ENCODE peak calls at places on chromosomes 4 and X, in four cellular contexts. O is SK-N-SH, N is A549, C is HepG2. W is an unnamed sample. For H3K4me1, the result is how much of the 10 kb centered on the place peaks cover.

GRCh38 chrX:106178826-106179225 is 10.7 kb downstream of the PWWP3B start:
- DNase-seq in O (no peak), N (no peak), C (no peak), W (no peak)

GRCh38 chr4:105022811-105023667 is 123.6 kb upstream of the TET2 start:
- DNase-seq in O (no peak), N (no peak), C (no peak), W (no peak)

GRCh38 chr4:85703098-85703497 is 228.1 kb downstream of the ARHGAP24 start:
- DNase-seq in O (no peak), N (no peak), C (no peak), W (no peak)

GRCh38 chr4:188623314-188623854 is 484.1 kb downstream of the TRIML1 start:
- DNase-seq in O (no peak), N (no peak), C (no peak), W (no peak)

GRCh38 chrX:137215467-137215866 is 181.7 kb upstream of the GPR101 start:
- DNase-seq in O (no peak), N (no peak), C (no peak), W (no peak)

GRCh38 chr4:159267023-159267939 is 164.4 kb downstream of the RAPGEF2 start:
- DNase-seq in O (peak), N (no peak), C (no peak), W (no peak)

GRCh38 chrX:153818571-153819397 is 11.6 kb downstream of the PDZD4 start:
- DNase-seq in O (peak), N (no peak), C (no peak), W (no peak)

GRCh38 chrX:103877571-103877970 is 45.5 kb upstream of the RAB9B start:
- DNase-seq in O (no peak), N (no peak), C (no peak), W (no peak)

GRCh38 chr4:54912155-54912554 is 213.2 kb downstream of the KDR start:
- DNase-seq in O (no peak), N (no peak), C (no peak), W (no peak)

GRCh38 chrX:53116101-53116500 is 22.2 kb downstream of the KANTR start:
- DNase-seq in O (no peak), N (no peak), C (no peak), W (no peak)

GRCh38 chrX:150643271-150643670 is 49.9 kb upstream of the MTMR1 start:
- DNase-seq in O (no peak), N (no peak), C (no peak), W (no peak)

GRCh38 chr4:145731026-145731425 is 51.1 kb downstream of the C4orf51 start:
- DNase-seq in O (no peak), N (peak), C (peak), W (no peak)

GRCh38 chr4:63505714-63506460 is 903.4 kb downstream of the TECRL start:
- DNase-seq in O (no peak), N (no peak), C (no peak), W (no peak)

GRCh38 chrX:17876135-17876534 is 15.0 kb upstream of the RAI2 start:
- DNase-seq in O (no peak), N (no peak), C (no peak), W (no peak)

GRCh38 chr4:6768539-6768905 is 14.0 kb upstream of the KIAA0232 start:
- DNase-seq in O (no peak), N (no peak), C (no peak), W (no peak)

GRCh38 chr4:178293601-178294000 is 851.4 kb upstream of the AGA start:
- DNase-seq in O (no peak), N (no peak), C (no peak), W (no peak)

GRCh38 chr4:68905598-68906237 is 45.9 kb downstream of the UGT2A3 start:
- DNase-seq in O (no peak), N (no peak), C (no peak), W (no peak)

GRCh38 chr4:136650541-136651277 is 881.6 kb downstream of the PCDH18 start:
- DNase-seq in O (no peak), N (peak), C (peak), W (peak)

GRCh38 chr4:105715692-105716278 is 7.2 kb downstream of the GSTCD start:
- DNase-seq in O (peak), N (peak), C (peak), W (no peak)

GRCh38 chr4:174789666-174790065 is 39.4 kb downstream of the GLRA3 start:
- DNase-seq in O (no peak), N (peak), C (no peak), W (no peak)

GRCh38 chrX:519741-520140 is 110.8 kb upstream of the SHOX start:
- DNase-seq in O (no peak), N (no peak), C (peak), W (no peak)

GRCh38 chr4:170025523-170026252 is 507 bp downstream of the MFAP3L start:
- DNase-seq in O (peak), N (peak), C (no peak), W (no peak)

GRCh38 chr4:84792366-84793301 is 173.9 kb downstream of the WDFY3 start:
- DNase-seq in O (peak), N (no peak), C (no peak), W (no peak)

GRCh38 chr4:140448830-140449229 is 21.4 kb upstream of the CLGN start:
- DNase-seq in O (peak), N (no peak), C (no peak), W (no peak)

GRCh38 chrX:116276191-116276700 is 105.7 kb downstream of the AGTR2 start:
- DNase-seq in O (no peak), N (no peak), C (no peak), W (no peak)

GRCh38 chr4:74284074-74284473 is 24.2 kb upstream of the EPGN start:
- DNase-seq in O (no peak), N (peak), C (no peak), W (no peak)
- TF ChIP-seq PBX3 in O (peak), N (no peak), C (no peak), W (no peak)

GRCh38 chr4:7827566-7827965 is 112.1 kb downstream of the AFAP1 start:
- DNase-seq in O (no peak), N (no peak), C (no peak), W (no peak)
- H3K4me1 ChIP-seq in O (under half), N (half or more), C (under half), W (under half)

GRCh38 chr4:147984778-147985138 is 252.9 kb downstream of the ARHGAP10 start:
- DNase-seq in O (no peak), N (no peak), C (no peak), W (no peak)
- TF ChIP-seq PBX3 in O (no peak), N (no peak), C (no peak), W (no peak)

GRCh38 chr4:1361391-1361790 is 14.4 kb downstream of the UVSSA start:
- DNase-seq in O (no peak), N (no peak), C (no peak), W (no peak)
- H3K4me1 ChIP-seq in O (under half), N (under half), C (under half), W (under half)

GRCh38 chr4:51894246-51894645 is 51.3 kb downstream of the DCUN1D4 start:
- DNase-seq in O (no peak), N (peak), C (no peak), W (no peak)
- TF ChIP-seq PBX3 in O (peak), N (no peak), C (no peak), W (no peak)

DNA sequence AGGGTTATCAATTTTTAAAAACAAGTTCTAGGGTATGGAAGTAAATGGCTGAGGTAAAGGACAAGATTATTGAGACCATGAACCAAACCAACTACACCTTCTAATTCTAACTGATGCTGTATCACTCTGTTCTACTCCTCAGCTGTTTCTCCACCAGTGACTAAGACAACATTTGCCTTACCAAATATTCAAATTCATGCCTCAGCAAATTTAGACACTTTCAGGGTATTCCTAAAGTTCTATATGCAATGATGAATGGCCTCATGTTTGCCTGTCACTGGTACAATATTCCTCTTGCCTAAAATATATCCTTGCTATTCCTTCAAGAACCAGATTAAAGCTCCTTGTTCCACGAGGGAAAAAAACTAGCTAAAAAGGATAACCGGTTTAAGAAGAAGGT is 5.0 kb downstream of the RPL9 start:
- DNase-seq in O (no peak), N (no peak), C (no peak), W (no peak)
- H3K4me1 ChIP-seq in O (under half), N (under half), C (half or more), W (under half)

DNA sequence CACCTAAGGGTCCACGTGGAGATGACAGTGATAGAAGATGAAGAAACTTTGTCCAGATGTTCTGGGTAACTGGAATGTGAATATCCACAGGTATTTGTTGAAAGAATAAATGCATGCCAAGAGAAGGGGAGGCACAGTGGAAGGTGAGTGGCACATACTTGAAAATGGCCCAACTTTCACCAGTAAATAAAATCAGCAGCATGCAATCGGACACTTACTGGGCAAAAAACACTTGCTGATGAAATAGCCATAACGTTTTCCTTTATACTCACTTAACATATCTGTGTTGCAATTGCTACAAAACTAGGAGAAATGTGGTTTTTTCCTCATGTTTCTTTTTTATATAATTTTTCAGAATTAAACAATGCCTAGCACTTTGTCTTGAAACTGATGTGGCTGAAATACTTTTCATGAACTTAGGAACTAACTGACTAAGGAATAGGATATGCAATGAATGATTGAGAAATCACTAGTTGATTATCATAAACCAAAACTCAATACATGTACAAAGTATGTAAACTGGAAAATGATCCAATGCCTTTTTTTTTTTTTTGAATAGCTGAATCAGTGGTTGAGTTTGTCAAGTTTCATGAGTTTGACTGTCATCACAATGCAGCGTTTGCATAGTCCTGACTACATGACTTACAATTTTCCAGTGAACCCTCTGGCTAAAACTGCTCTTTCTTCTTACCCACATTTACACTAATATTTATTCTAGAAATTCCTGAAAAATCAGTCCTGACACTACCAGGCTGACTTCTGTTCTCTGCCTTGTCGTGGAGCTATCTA is 127.4 kb downstream of the CPE start:
- DNase-seq in O (no peak), N (no peak), C (peak), W (no peak)
- TF ChIP-seq PBX3 in O (no peak), N (no peak), C (no peak), W (no peak)

GRCh38 chrX:40154229-40154852 is 56.6 kb upstream of the BCOR start:
- DNase-seq in O (peak), N (peak), C (peak), W (no peak)

GRCh38 chrX:40156472-40157227 is 58.9 kb upstream of the BCOR start:
- DNase-seq in O (no peak), N (no peak), C (no peak), W (no peak)

GRCh38 chrX:40157228-40158035 is 59.7 kb upstream of the BCOR start:
- DNase-seq in O (no peak), N (no peak), C (no peak), W (no peak)

GRCh38 chrX:40154853-40155616 is 57.3 kb upstream of the BCOR start:
- DNase-seq in O (peak), N (peak), C (peak), W (no peak)

DNA sequence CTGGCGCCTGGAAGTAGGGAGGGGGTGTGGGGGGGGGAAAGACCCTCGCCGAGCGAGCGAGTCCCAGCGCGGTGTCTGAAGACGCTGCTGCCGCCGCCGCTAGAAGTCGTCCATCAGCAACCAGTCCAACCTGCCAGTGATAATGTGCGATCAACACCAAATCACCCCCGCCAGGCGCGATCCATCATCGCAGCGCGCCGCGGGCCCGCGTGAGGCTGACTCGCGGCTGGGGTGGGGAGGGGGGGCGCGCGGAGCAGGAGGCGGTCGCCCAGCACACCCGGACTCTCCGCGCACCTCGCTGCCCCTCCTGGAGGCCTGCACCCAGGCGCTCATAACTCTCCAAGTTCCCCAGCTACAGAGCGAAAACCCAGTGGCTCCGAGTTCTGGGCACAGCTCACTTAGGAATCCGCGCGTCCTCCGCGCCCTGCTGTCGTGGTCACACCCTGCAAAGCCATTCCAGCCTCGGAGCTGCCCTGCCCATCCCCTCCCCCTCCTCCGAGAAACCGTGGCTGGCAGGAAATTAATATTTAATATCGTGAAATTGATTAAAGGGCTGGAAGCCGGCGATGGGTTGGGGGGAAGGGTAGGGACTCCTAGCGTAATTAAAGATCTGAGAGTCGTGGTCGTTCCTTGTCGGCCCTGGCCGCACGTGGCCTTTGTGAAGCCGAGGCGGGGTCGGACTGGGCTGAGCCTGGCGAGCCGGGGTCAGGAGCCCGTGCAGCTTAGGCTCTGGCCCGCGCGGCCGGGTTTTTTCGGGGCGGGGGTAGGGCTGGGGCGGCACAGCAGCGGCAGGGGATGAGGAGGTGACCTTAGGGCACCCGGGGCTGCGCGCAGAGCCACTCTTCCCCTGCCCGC is 58.1 kb upstream of the BCOR start:
- DNase-seq in O (peak), N (peak), C (no peak), W (no peak)
- H3K4me1 ChIP-seq in O (under half), N (under half), C (under half), W (under half)

GRCh38 chr4:156774422-156774821 is 197.2 kb downstream of the PDGFC start:
- DNase-seq in O (no peak), N (peak), C (peak), W (no peak)
- TF ChIP-seq PBX3 in O (no peak), N (no peak), C (no peak), W (no peak)